ENCODE peak calls at places on chromosomes 4 and X, in six cellular contexts. W is heart left ventricle, X is HCT116, Q is endothelial cell of umbilical vein, B is stomach, E is K562. O is an unnamed sample.

GRCh38 chr4:25098964-25099843 is 61.0 kb downstream of the SEPSECS start:
- DNase-seq in X (no peak), W (peak; percentile 83), B (peak; percentile 41), Q (peak; percentile 9), E (peak; percentile 27), O (peak; percentile 44)

GRCh38 chr4:55827582-55827981 is 8.0 kb downstream of the EXOC1L start:
- DNase-seq in B (no peak), X (no peak), Q (no peak), E (no peak), W (no peak), O (no peak)

GRCh38 chr4:54082168-54082567 is 17.8 kb upstream of the CHIC2 start:
- DNase-seq in B (peak; percentile 46), E (no peak), X (peak; percentile 70), Q (peak; percentile 96), W (no peak), O (no peak)

GRCh38 chr4:75338352-75338880 is 175.8 kb downstream of the RCHY1 start:
- DNase-seq in E (no peak), B (no peak), W (no peak), X (no peak), Q (no peak), O (no peak)

GRCh38 chr4:139153411-139154133 is 23.4 kb downstream of the ELF2 start:
- DNase-seq in E (no peak), B (no peak), W (no peak), X (no peak), Q (no peak), O (peak; percentile 21)

GRCh38 chrX:130772313-130773140 is 130.5 kb downstream of the ENOX2 start:
- DNase-seq in W (no peak), X (no peak), Q (no peak), E (no peak), B (no peak), O (no peak)

GRCh38 chrX:63408050-63408449 is 56.9 kb upstream of the SPIN4 start:
- DNase-seq in W (no peak), E (no peak), B (no peak), X (no peak), Q (no peak), O (no peak)

GRCh38 chrX:134684956-134685355 is 26.7 kb upstream of the PLAC1 start:
- DNase-seq in W (no peak), X (no peak), B (no peak), Q (no peak), E (no peak), O (no peak)

GRCh38 chrX:107146670-107147069 is 28.0 kb upstream of the RBM41 start:
- DNase-seq in X (no peak), B (no peak), E (no peak), Q (no peak), W (no peak), O (peak; percentile 4)

GRCh38 chrX:47179928-47180255 is 13.7 kb upstream of the UBA1 start:
- DNase-seq in Q (no peak), B (no peak), W (no peak), X (no peak), E (no peak), O (no peak)

GRCh38 chr4:7004331-7004730 is 38.8 kb upstream of the TADA2B start:
- DNase-seq in W (no peak), E (no peak), X (no peak), B (no peak), Q (no peak), O (no peak)

GRCh38 chrX:128020701-128021100 is 31.5 kb downstream of the ACTRT1 start:
- DNase-seq in B (no peak), W (no peak), Q (peak; percentile 92), E (no peak), X (no peak), O (no peak)

GRCh38 chrX:154487518-154488290 is 1.3 kb upstream of the UBL4A start:
- DNase-seq in B (no peak), X (no peak), W (no peak), E (no peak), Q (no peak), O (no peak)

GRCh38 chrX:154485150-154486051 is 1.0 kb downstream of the UBL4A start:
- DNase-seq in X (no peak), B (no peak), E (no peak), Q (no peak), W (no peak), O (no peak)

GRCh38 chrX:154488336-154489075 is 1.9 kb downstream of the SLC10A3 start:
- DNase-seq in B (no peak), X (no peak), W (no peak), Q (no peak), E (no peak), O (no peak)

GRCh38 chrX:154484255-154485149 is 1.9 kb downstream of the UBL4A start:
- DNase-seq in B (no peak), X (no peak), Q (no peak), E (peak; percentile 35), W (no peak), O (peak; percentile 89)

DNA sequence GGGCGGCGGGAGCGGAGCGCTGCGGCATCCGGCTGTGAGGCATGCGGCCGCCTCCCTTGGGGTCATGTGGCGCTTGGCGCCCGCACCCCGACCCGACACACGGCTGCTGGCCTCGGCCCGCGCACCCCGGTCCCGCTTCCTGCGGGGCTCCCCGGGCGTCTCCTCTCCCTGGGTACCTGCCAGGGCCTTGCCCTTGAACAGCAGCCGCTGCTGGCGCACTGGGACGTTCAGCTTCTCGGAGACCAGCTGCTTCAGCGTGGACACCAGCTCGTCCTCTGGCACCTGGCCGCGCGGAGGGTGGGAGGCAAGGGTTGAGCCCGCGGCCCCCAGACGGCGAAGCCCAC is 391 bp downstream of the UBL4A start:
- DNase-seq in E (peak; percentile 27), B (peak; percentile 45), X (no peak), Q (peak; percentile 2), W (peak; percentile 30), O (peak; percentile 47)
- TF ChIP-seq POLR2A in E (no peak), B (no peak), X (no peak), Q (no peak), W (no peak), O (no peak)

DNA sequence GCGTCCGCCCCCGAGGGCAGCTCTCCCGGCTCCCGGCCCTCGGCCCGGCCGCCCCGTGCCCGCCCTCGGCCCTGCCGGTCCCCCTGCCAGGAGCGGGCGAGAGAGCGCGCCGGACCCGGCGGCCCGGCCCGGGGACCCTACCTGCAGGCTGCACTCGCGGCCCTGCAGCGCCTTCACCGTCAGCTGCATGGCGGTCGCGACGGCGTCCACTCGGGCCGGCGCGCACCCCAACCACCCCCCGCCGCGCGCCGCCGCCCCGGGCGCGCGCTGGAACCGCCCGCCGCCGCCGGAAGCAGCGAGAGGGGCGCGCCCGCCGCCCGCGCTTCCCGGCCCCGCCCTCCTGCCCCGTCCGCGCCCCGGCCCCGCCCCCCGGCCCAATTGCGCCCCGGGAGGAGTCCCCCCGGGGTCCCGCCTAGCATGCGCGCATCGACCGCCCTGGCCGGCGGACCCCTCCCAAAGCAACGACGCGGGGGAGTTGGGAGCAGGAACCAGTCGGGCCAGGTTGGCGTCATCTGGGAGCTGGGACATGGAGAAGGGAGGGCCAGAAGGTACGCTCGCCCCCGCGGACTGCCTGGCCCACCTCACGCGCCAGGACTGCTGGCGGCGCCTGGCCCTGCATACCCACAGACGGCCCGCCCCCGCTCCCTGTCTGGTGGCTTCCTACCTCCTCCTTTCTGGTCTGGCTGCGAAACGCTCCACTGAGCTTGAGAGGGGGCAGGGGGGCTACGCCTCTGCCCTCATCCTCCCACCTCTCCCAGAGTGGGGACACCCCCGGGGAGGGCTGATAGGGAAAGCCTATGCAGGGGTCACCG is at the start of gene UBL4A:
- DNase-seq in E (peak; percentile 69), X (peak; percentile 12), B (peak; percentile 63), Q (peak; percentile 15), W (peak; percentile 72), O (peak; percentile 71)
- TF ChIP-seq POLR2A in E (peak; percentile 48), X (no peak), B (no peak), Q (no peak), W (no peak), O (peak; percentile 57)

GRCh38 chr4:78776729-78777555 is 792 bp downstream of the BMP2K start:
- DNase-seq in X (peak; percentile 28), E (peak; percentile 49), B (peak; percentile 39), Q (peak; percentile 64), W (no peak), O (peak; percentile 81)

GRCh38 chr4:78775278-78776030 is 696 bp upstream of the BMP2K start:
- DNase-seq in Q (peak; percentile 77), B (peak; percentile 89), E (no peak), X (peak; percentile 46), W (peak; percentile 90), O (peak; percentile 94)

GRCh38 chr4:78774395-78774794 is 1.8 kb upstream of the BMP2K start:
- DNase-seq in X (no peak), B (no peak), E (no peak), Q (no peak), W (no peak), O (no peak)

GRCh38 chr4:78777556-78777900 is 1.4 kb downstream of the BMP2K start:
- DNase-seq in X (no peak), E (no peak), W (no peak), B (no peak), Q (no peak), O (peak; percentile 75)

GRCh38 chr4:78776031-78776728 is at the start of gene BMP2K:
- DNase-seq in Q (peak; percentile 80), X (peak; percentile 27), B (peak; percentile 83), E (peak; percentile 88), W (peak; percentile 89), O (peak; percentile 90)
- TF ChIP-seq POLR2A in Q (peak; percentile 65), X (no peak), B (no peak), E (no peak), W (no peak), O (peak; percentile 39)

GRCh38 chrX:132482632-132483031 is 6.2 kb downstream of the MBNL3 start:
- DNase-seq in X (no peak), E (no peak), B (no peak), Q (no peak), W (no peak), O (no peak)

GRCh38 chrX:132483951-132484350 is 4.9 kb downstream of the MBNL3 start:
- DNase-seq in Q (no peak), E (no peak), X (no peak), W (no peak), B (no peak), O (no peak)

GRCh38 chrX:132481449-132481848 is 7.4 kb downstream of the MBNL3 start:
- DNase-seq in B (no peak), E (no peak), Q (no peak), X (no peak), W (no peak), O (no peak)

GRCh38 chrX:132483523-132483922 is 5.3 kb downstream of the MBNL3 start:
- DNase-seq in B (no peak), Q (no peak), E (no peak), W (no peak), X (no peak), O (no peak)

DNA sequence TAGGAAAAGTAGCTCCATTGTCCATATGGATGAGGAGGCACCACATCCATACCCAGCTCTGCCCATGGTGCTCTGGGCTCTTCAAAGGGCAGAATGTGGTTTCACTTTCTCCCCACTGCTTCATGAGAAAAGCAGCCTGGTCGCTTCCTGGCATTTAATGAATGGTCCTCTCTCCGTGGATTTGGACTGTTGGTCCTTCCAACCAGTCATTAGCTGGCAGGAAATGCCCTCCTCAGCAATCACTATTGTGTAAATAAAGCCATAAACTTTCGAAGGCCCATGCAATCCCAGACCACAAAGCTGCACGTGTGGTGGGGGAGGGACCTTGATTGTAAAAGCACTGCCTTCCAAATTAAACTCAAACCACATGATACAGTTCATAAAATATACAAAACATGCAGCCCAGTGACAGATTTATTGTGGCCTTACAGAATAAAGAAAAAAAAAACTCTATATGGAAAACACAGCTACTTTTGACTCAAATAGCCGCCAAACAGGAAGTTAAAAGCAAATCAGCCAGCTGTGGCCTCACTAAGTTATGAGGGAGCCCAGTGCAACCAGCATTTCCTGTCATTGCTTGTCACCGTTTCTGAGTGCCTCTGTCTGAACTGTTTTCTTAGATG is 8.1 kb downstream of the MBNL3 start:
- DNase-seq in X (no peak), E (no peak), Q (peak; percentile 80), B (peak; percentile 49), W (no peak), O (peak; percentile 53)
- TF ChIP-seq POLR2A in X (no peak), E (no peak), Q (no peak), B (no peak), W (no peak), O (no peak)

GRCh38 chr4:83552924-83553323 is 17.0 kb downstream of the GPAT3 start:
- DNase-seq in W (no peak), X (no peak), B (no peak), Q (peak; percentile 44), E (no peak), O (peak; percentile 15)
- TF ChIP-seq POLR2A in W (no peak), X (no peak), B (no peak), Q (no peak), E (no peak), O (no peak)